ENCODE peak calls at places on chromosomes 12 and 14, in nine cellular contexts. One of them, this sample, is unnamed.

GRCh38 chr12:85157023-85157626 is 121.0 kb downstream of the LRRIQ1 start:
- ATAC-seq in upper lobe of left lung: no peak
- ATAC-seq in right lobe of liver: no peak
- ATAC-seq in A549: no peak
- ATAC-seq in IMR-90: no peak
- ATAC-seq in HCT116: peak; percentile 40
- ATAC-seq in HepG2: no peak
- ATAC-seq in body of pancreas: no peak
- ATAC-seq in gastrocnemius medialis: no peak
- ATAC-seq in this sample: no peak

GRCh38 chr12:50017653-50018052 is 7.6 kb downstream of the RACGAP1 start:
- ATAC-seq in HCT116: no peak
- ATAC-seq in HepG2: no peak
- ATAC-seq in gastrocnemius medialis: no peak
- ATAC-seq in IMR-90: peak; percentile 53
- ATAC-seq in A549: no peak
- ATAC-seq in right lobe of liver: peak; percentile 65
- ATAC-seq in body of pancreas: no peak
- ATAC-seq in upper lobe of left lung: peak; percentile 61
- ATAC-seq in this sample: peak; percentile 77

GRCh38 chr12:127038152-127038551 is 1228.8 kb upstream of the TMEM132C start:
- ATAC-seq in upper lobe of left lung: no peak
- ATAC-seq in body of pancreas: no peak
- ATAC-seq in IMR-90: no peak
- ATAC-seq in gastrocnemius medialis: no peak
- ATAC-seq in A549: no peak
- ATAC-seq in HepG2: no peak
- ATAC-seq in right lobe of liver: no peak
- ATAC-seq in HCT116: no peak
- ATAC-seq in this sample: no peak

GRCh38 chr12:121009744-121010143 is 6.5 kb downstream of the C12orf43 start:
- ATAC-seq in A549: peak; percentile 95
- ATAC-seq in gastrocnemius medialis: peak; percentile 64
- ATAC-seq in upper lobe of left lung: no peak
- ATAC-seq in HepG2: peak; percentile 76
- ATAC-seq in body of pancreas: peak; percentile 91
- ATAC-seq in HCT116: peak; percentile 91
- ATAC-seq in right lobe of liver: peak; percentile 94
- ATAC-seq in IMR-90: peak; percentile 79
- ATAC-seq in this sample: no peak

GRCh38 chr12:126998747-126999285 is 1268.2 kb upstream of the TMEM132C start:
- ATAC-seq in right lobe of liver: peak; percentile 55
- ATAC-seq in body of pancreas: no peak
- ATAC-seq in gastrocnemius medialis: no peak
- ATAC-seq in HepG2: no peak
- ATAC-seq in A549: no peak
- ATAC-seq in upper lobe of left lung: no peak
- ATAC-seq in HCT116: no peak
- ATAC-seq in IMR-90: no peak
- ATAC-seq in this sample: no peak

GRCh38 chr14:51981218-51981854 is 8.0 kb upstream of the RTRAF start:
- ATAC-seq in HCT116: no peak
- ATAC-seq in gastrocnemius medialis: no peak
- ATAC-seq in IMR-90: no peak
- ATAC-seq in HepG2: no peak
- ATAC-seq in body of pancreas: no peak
- ATAC-seq in right lobe of liver: no peak
- ATAC-seq in A549: no peak
- ATAC-seq in upper lobe of left lung: no peak
- ATAC-seq in this sample: no peak

GRCh38 chr14:31966896-31967668 is 110.0 kb upstream of the ARHGAP5 start:
- ATAC-seq in HepG2: peak; percentile 5
- ATAC-seq in IMR-90: no peak
- ATAC-seq in A549: peak; percentile 10
- ATAC-seq in upper lobe of left lung: no peak
- ATAC-seq in HCT116: no peak
- ATAC-seq in body of pancreas: no peak
- ATAC-seq in right lobe of liver: peak; percentile 71
- ATAC-seq in gastrocnemius medialis: peak; percentile 68
- ATAC-seq in this sample: peak; percentile 82

GRCh38 chr14:75013290-75013689 is 10.6 kb downstream of the EIF2B2 start:
- ATAC-seq in body of pancreas: no peak
- ATAC-seq in IMR-90: no peak
- ATAC-seq in HepG2: no peak
- ATAC-seq in upper lobe of left lung: peak; percentile 57
- ATAC-seq in A549: no peak
- ATAC-seq in HCT116: no peak
- ATAC-seq in right lobe of liver: no peak
- ATAC-seq in gastrocnemius medialis: no peak
- ATAC-seq in this sample: no peak

GRCh38 chr12:125861299-125862281 is 796.4 kb downstream of the AACS start:
- ATAC-seq in IMR-90: no peak
- ATAC-seq in A549: no peak
- ATAC-seq in HCT116: no peak
- ATAC-seq in HepG2: no peak
- ATAC-seq in gastrocnemius medialis: no peak
- ATAC-seq in upper lobe of left lung: peak; percentile 49
- ATAC-seq in right lobe of liver: peak; percentile 99
- ATAC-seq in body of pancreas: peak; percentile 100
- ATAC-seq in this sample: peak; percentile 81

GRCh38 chr12:116697305-116698130 is 40.4 kb downstream of the SPRING1 start:
- ATAC-seq in HepG2: peak; percentile 87
- ATAC-seq in HCT116: peak; percentile 97
- ATAC-seq in A549: peak; percentile 89
- ATAC-seq in upper lobe of left lung: no peak
- ATAC-seq in IMR-90: peak; percentile 63
- ATAC-seq in body of pancreas: peak; percentile 81
- ATAC-seq in right lobe of liver: peak; percentile 25
- ATAC-seq in gastrocnemius medialis: no peak
- ATAC-seq in this sample: no peak

GRCh38 chr12:47964102-47964723 is 817 bp downstream of the TMEM106C start:
- ATAC-seq in right lobe of liver: no peak
- ATAC-seq in gastrocnemius medialis: no peak
- ATAC-seq in upper lobe of left lung: no peak
- ATAC-seq in HCT116: peak; percentile 4
- ATAC-seq in A549: peak; percentile 5
- ATAC-seq in body of pancreas: no peak
- ATAC-seq in IMR-90: no peak
- ATAC-seq in HepG2: peak; percentile 21
- ATAC-seq in this sample: no peak

GRCh38 chr14:94376976-94377865 is 11.2 kb downstream of the SERPINA1 start:
- ATAC-seq in HCT116: no peak
- ATAC-seq in body of pancreas: no peak
- ATAC-seq in upper lobe of left lung: no peak
- ATAC-seq in A549: no peak
- ATAC-seq in IMR-90: no peak
- ATAC-seq in gastrocnemius medialis: no peak
- ATAC-seq in HepG2: peak; percentile 14
- ATAC-seq in right lobe of liver: peak; percentile 8
- ATAC-seq in this sample: no peak

DNA sequence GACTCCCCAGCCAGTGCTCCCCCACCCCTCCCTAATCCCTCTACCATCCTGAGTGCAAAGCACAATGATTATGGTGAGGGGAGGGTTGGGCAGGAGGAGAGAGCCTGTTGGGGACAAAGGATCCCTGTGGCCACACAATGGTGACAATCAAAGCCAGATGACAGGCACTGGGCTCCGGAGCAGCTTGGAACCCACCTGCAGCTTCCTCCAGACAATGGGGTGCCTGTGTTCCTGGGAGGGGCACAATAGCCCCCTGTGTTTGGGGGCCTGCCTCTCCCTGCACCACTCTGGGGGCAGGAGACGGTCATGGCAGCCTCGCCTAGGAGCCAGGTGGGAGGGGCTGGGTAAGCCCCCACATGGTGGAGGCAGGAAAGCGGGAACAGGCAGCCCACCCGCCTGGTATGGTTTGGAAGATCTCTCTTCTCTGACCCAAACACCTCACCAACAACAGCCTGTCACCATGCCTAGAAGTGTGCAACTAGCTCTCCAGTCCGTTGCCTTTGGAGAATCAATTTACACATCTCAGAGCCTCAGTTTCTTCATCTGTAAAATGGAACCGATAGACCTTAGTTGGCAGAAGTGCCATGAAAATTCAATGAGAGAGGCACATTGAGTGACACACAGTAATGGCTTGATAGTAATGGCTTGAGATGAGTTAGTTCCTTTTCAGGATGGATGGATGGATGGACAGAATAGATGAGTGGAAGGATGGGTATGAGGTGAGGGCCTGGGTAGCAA is 53.0 kb downstream of the MVK start:
- ATAC-seq in right lobe of liver: no peak
- ATAC-seq in gastrocnemius medialis: no peak
- ATAC-seq in body of pancreas: no peak
- ATAC-seq in HCT116: no peak
- ATAC-seq in A549: no peak
- ATAC-seq in IMR-90: no peak
- ATAC-seq in upper lobe of left lung: no peak
- ATAC-seq in HepG2: no peak
- ATAC-seq in this sample: no peak
- H3K27ac ChIP-seq in right lobe of liver: no peak overlapping the region
- H3K27ac ChIP-seq in gastrocnemius medialis: no peak overlapping the region
- H3K27ac ChIP-seq in body of pancreas: no peak overlapping the region
- H3K27ac ChIP-seq in HCT116: no peak overlapping the region
- H3K27ac ChIP-seq in A549: no peak overlapping the region
- H3K27ac ChIP-seq in IMR-90: no peak overlapping the region
- H3K27ac ChIP-seq in upper lobe of left lung: no peak overlapping the region
- H3K27ac ChIP-seq in HepG2: no peak overlapping the region
- H3K27ac ChIP-seq in this sample: no peak overlapping the region

GRCh38 chr12:112908548-112908947 is 1.8 kb downstream of the OAS1 start:
- ATAC-seq in right lobe of liver: no peak
- ATAC-seq in HepG2: no peak
- ATAC-seq in upper lobe of left lung: no peak
- ATAC-seq in A549: no peak
- ATAC-seq in gastrocnemius medialis: no peak
- ATAC-seq in IMR-90: no peak
- ATAC-seq in body of pancreas: no peak
- ATAC-seq in HCT116: no peak
- ATAC-seq in this sample: no peak
- H3K4me1 ChIP-seq in right lobe of liver: peaks cover 31% of the 10 kb centered on the region
- H3K4me1 ChIP-seq in HepG2: peaks cover 32% of the 10 kb centered on the region
- H3K4me1 ChIP-seq in upper lobe of left lung: peaks cover 30% of the 10 kb centered on the region
- H3K4me1 ChIP-seq in A549: peaks cover 37% of the 10 kb centered on the region
- H3K4me1 ChIP-seq in gastrocnemius medialis: no peaks in the 10 kb centered on the region
- H3K4me1 ChIP-seq in IMR-90: peaks cover 1% of the 10 kb centered on the region
- H3K4me1 ChIP-seq in body of pancreas: peaks cover 20% of the 10 kb centered on the region
- H3K4me1 ChIP-seq in HCT116: no peaks in the 10 kb centered on the region
- H3K4me1 ChIP-seq in this sample: no peaks in the 10 kb centered on the region

GRCh38 chr14:80941241-80942157 is at the start of gene CEP128:
- ATAC-seq in right lobe of liver: peak; percentile 100
- ATAC-seq in A549: peak; percentile 100
- ATAC-seq in upper lobe of left lung: peak; percentile 100
- ATAC-seq in IMR-90: peak; percentile 100
- ATAC-seq in HCT116: peak; percentile 98
- ATAC-seq in HepG2: peak; percentile 99
- ATAC-seq in gastrocnemius medialis: peak; percentile 100
- ATAC-seq in body of pancreas: peak; percentile 100
- ATAC-seq in this sample: peak; percentile 100
- TF ChIP-seq POLR2A in right lobe of liver: no peak
- TF ChIP-seq POLR2A in A549: peak; percentile 49
- TF ChIP-seq POLR2A in upper lobe of left lung: no peak
- TF ChIP-seq POLR2A in IMR-90: no peak
- TF ChIP-seq POLR2A in HCT116: peak; percentile 51
- TF ChIP-seq POLR2A in HepG2: no peak
- TF ChIP-seq POLR2A in gastrocnemius medialis: no peak
- TF ChIP-seq POLR2A in body of pancreas: no peak
- TF ChIP-seq POLR2A in this sample: no peak

DNA sequence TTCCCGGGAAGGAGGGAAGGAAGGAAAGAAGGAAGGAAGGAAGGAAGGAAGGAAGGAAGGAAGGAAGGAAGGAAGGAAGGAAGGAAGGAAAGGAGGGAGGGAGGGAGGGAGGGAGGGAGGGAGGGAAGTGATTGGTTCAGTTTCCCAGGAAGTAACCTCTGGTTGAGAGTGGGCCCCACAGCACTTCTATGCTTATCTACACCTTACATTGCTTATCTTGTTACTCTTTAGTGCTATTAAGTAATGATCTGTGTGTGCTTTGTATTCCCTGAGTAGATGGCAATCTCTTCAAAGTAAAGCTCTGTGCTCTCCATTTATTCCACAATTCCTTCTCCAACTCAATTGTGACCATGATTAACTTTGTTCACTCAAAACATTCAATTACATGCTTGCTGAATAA is 74.6 kb downstream of the SLC38A4 start:
- ATAC-seq in A549: no peak
- ATAC-seq in upper lobe of left lung: no peak
- ATAC-seq in body of pancreas: no peak
- ATAC-seq in right lobe of liver: no peak
- ATAC-seq in HepG2: no peak
- ATAC-seq in IMR-90: no peak
- ATAC-seq in gastrocnemius medialis: no peak
- ATAC-seq in HCT116: no peak
- ATAC-seq in this sample: no peak
- H3K27ac ChIP-seq in A549: no peak overlapping the region
- H3K27ac ChIP-seq in upper lobe of left lung: no peak overlapping the region
- H3K27ac ChIP-seq in body of pancreas: no peak overlapping the region
- H3K27ac ChIP-seq in right lobe of liver: no peak overlapping the region
- H3K27ac ChIP-seq in HepG2: no peak overlapping the region
- H3K27ac ChIP-seq in IMR-90: no peak overlapping the region
- H3K27ac ChIP-seq in gastrocnemius medialis: no peak overlapping the region
- H3K27ac ChIP-seq in HCT116: no peak overlapping the region
- H3K27ac ChIP-seq in this sample: no peak overlapping the region

GRCh38 chr14:79376557-79376956 is 834.7 kb downstream of the DIO2 start:
- ATAC-seq in HCT116: no peak
- ATAC-seq in upper lobe of left lung: no peak
- ATAC-seq in IMR-90: no peak
- ATAC-seq in gastrocnemius medialis: no peak
- ATAC-seq in body of pancreas: no peak
- ATAC-seq in HepG2: no peak
- ATAC-seq in A549: no peak
- ATAC-seq in right lobe of liver: no peak
- ATAC-seq in this sample: no peak
- H3K4me1 ChIP-seq in HCT116: no peaks in the 10 kb centered on the region
- H3K4me1 ChIP-seq in upper lobe of left lung: no peaks in the 10 kb centered on the region
- H3K4me1 ChIP-seq in IMR-90: no peaks in the 10 kb centered on the region
- H3K4me1 ChIP-seq in gastrocnemius medialis: no peaks in the 10 kb centered on the region
- H3K4me1 ChIP-seq in body of pancreas: no peaks in the 10 kb centered on the region
- H3K4me1 ChIP-seq in HepG2: no peaks in the 10 kb centered on the region
- H3K4me1 ChIP-seq in A549: no peaks in the 10 kb centered on the region
- H3K4me1 ChIP-seq in right lobe of liver: no peaks in the 10 kb centered on the region
- H3K4me1 ChIP-seq in this sample: peaks cover 11% of the 10 kb centered on the region

This sample was measured in gastroesophageal sphincter.